ENCODE peak calls at places on chromosomes 5 and 9, in nine cellular contexts. I is GM23248, V is OCI-LY7, R is PC-3, A is heart left ventricle, L is lung, H is BE2C, N is body of pancreas, T is SJCRH30. W is an unnamed sample. For H3K36me3 and H3K4me1, the result is how much of the 10 kb centered on the place peaks cover.

GRCh38 chr9:107422189-107422802 is 67.3 kb downstream of the KLF4 start:
- DNase-seq in A (peak), I (peak), N (peak), R (peak), H (peak), T (peak), L (peak), V (peak), W (peak)

GRCh38 chr5:68886814-68887213 is 207.0 kb upstream of the SLC30A5 start:
- DNase-seq in I (no peak), R (no peak), V (no peak), N (no peak), A (no peak), T (no peak), L (no peak), H (no peak), W (no peak)

GRCh38 chr9:98362624-98363023 is 107.2 kb upstream of the TBC1D2 start:
- DNase-seq in N (no peak), L (no peak), H (no peak), I (no peak), R (no peak), A (no peak), T (no peak), V (no peak), W (no peak)

GRCh38 chr5:118882666-118883065 is 105.7 kb downstream of the DTWD2 start:
- DNase-seq in V (no peak), N (no peak), T (no peak), I (no peak), A (no peak), H (no peak), R (no peak), L (no peak), W (no peak)

GRCh38 chr9:75889977-75890540 is 414 bp upstream of the PCSK5 start:
- DNase-seq in R (peak), N (peak), I (peak), T (peak), H (no peak), L (peak), A (peak), V (no peak), W (peak)

GRCh38 chr9:86604741-86605140 is 250.5 kb upstream of the TUT7 start:
- DNase-seq in L (no peak), V (no peak), N (no peak), R (no peak), I (peak), A (no peak), H (no peak), T (no peak), W (no peak)

GRCh38 chr5:137995077-137995746 is 37.7 kb downstream of the FAM13B start:
- DNase-seq in V (no peak), H (no peak), I (peak), N (no peak), T (no peak), R (peak), A (no peak), L (no peak), W (no peak)

GRCh38 chr5:123035320-123035949 is 1.1 kb downstream of the PPIC start:
- DNase-seq in A (peak), V (no peak), H (no peak), L (peak), N (peak), T (no peak), R (peak), I (peak), W (peak)

GRCh38 chr9:27086818-27087680 is 22.0 kb upstream of the TEK start:
- DNase-seq in I (peak), N (no peak), R (peak), A (no peak), V (no peak), L (no peak), H (no peak), T (no peak), W (no peak)

GRCh38 chr9:37650873-37651768 is at the start of gene FRMPD1:
- DNase-seq in I (peak), N (peak), H (peak), L (peak), A (peak), V (peak), T (peak), R (peak), W (peak)

GRCh38 chr5:30808996-30809395 is 384.5 kb upstream of the CDH6 start:
- DNase-seq in A (no peak), T (peak), I (peak), H (no peak), R (peak), N (no peak), V (no peak), L (no peak), W (no peak)

GRCh38 chr9:110257097-110257955 is 1.0 kb upstream of the TXN start:
- DNase-seq in I (peak), T (peak), R (no peak), H (no peak), A (peak), N (peak), L (no peak), V (no peak), W (peak)

GRCh38 chr9:18632624-18633407 is 158.9 kb downstream of the ADAMTSL1 start:
- DNase-seq in N (no peak), H (no peak), R (peak), A (peak), I (peak), L (no peak), T (no peak), V (no peak), W (peak)

GRCh38 chr9:131701789-131702337 is 38.0 kb downstream of the RAPGEF1 start:
- DNase-seq in H (no peak), V (no peak), L (no peak), T (peak), N (no peak), A (no peak), R (no peak), I (no peak), W (no peak)

GRCh38 chr5:90888511-90889324 is 330.1 kb downstream of the ADGRV1 start:
- DNase-seq in I (peak), R (peak), A (no peak), L (no peak), T (no peak), V (no peak), H (no peak), N (no peak), W (no peak)

GRCh38 chr5:15290953-15291352 is 209.0 kb upstream of the FBXL7 start:
- DNase-seq in R (peak), A (no peak), T (peak), I (no peak), L (no peak), V (no peak), H (no peak), N (no peak), W (no peak)

GRCh38 chr5:135950611-135951010 is 4.2 kb downstream of the LECT2 start:
- DNase-seq in L (no peak), T (no peak), R (no peak), H (no peak), A (no peak), N (no peak), I (peak), V (no peak), W (no peak)

GRCh38 chr9:20988916-20989315 is 42.5 kb downstream of the HACD4 start:
- DNase-seq in V (no peak), A (no peak), T (no peak), N (no peak), H (no peak), L (no peak), R (peak), I (peak), W (no peak)

GRCh38 chr5:69477170-69477569 is 15.4 kb upstream of the OCLN start:
- DNase-seq in V (no peak), L (no peak), A (no peak), T (no peak), I (no peak), R (no peak), N (no peak), H (no peak), W (no peak)

GRCh38 chr5:54570923-54571322 is 53.4 kb downstream of the SNX18 start:
- DNase-seq in H (no peak), L (no peak), R (no peak), T (no peak), A (peak), V (no peak), N (no peak), I (peak), W (no peak)

GRCh38 chr9:38677660-38678303 is 42.2 kb downstream of the FAM240B start:
- DNase-seq in I (no peak), L (no peak), T (no peak), H (no peak), A (peak), V (no peak), R (no peak), N (no peak), W (no peak)

GRCh38 chr9:126507318-126508109 is 106.2 kb upstream of the LMX1B start:
- DNase-seq in V (no peak), T (no peak), A (no peak), I (no peak), H (peak), N (no peak), L (no peak), R (no peak), W (no peak)

GRCh38 chr5:148781771-148782170 is 44.6 kb upstream of the ADRB2 start:
- DNase-seq in L (no peak), N (no peak), V (no peak), H (no peak), T (no peak), R (no peak), A (no peak), I (no peak), W (no peak)

GRCh38 chr5:5419291-5420210 is 2.9 kb upstream of the ICE1 start:
- DNase-seq in N (no peak), I (peak), T (peak), R (peak), V (peak), A (no peak), L (no peak), H (peak), W (no peak)

GRCh38 chr9:103757062-103757461 is 337.0 kb upstream of the SMC2 start:
- DNase-seq in N (no peak), L (no peak), A (no peak), V (no peak), R (no peak), T (no peak), I (no peak), H (no peak), W (no peak)

GRCh38 chr5:76337949-76338589 is 65.0 kb upstream of the IQGAP2 start:
- DNase-seq in H (peak), A (no peak), V (peak), I (peak), N (peak), T (peak), R (peak), L (peak), W (peak)

GRCh38 chr9:4298255-4299005 is 1.4 kb downstream of the GLIS3 start:
- DNase-seq in A (peak), R (peak), N (peak), I (peak), H (no peak), V (no peak), T (peak), L (peak), W (peak)

GRCh38 chr9:126719677-126720435 is 85.0 kb upstream of the ZBTB43 start:
- DNase-seq in H (peak), T (peak), A (peak), V (peak), L (peak), I (peak), R (peak), N (peak), W (peak)

GRCh38 chr5:1557114-1557873 is 33.5 kb upstream of the LPCAT1 start:
- DNase-seq in R (peak), A (no peak), V (no peak), H (no peak), I (no peak), L (peak), N (no peak), T (no peak), W (no peak)

GRCh38 chr9:121598167-121599000 is 53.0 kb upstream of the DAB2IP start:
- DNase-seq in R (peak), A (peak), H (no peak), L (peak), T (peak), I (peak), N (peak), V (no peak), W (peak)

GRCh38 chr5:125153231-125153630 is 406.8 kb upstream of the ZNF608 start:
- DNase-seq in T (no peak), I (no peak), V (no peak), L (no peak), H (no peak), N (no peak), A (no peak), R (no peak), W (no peak)

GRCh38 chr9:93612796-93613154 is 36.4 kb downstream of the PHF2 start:
- DNase-seq in A (no peak), H (no peak), N (no peak), T (no peak), I (no peak), R (no peak), V (peak), L (no peak), W (no peak)

GRCh38 chr5:178227929-178228328 is 4.7 kb downstream of the PHYKPL start:
- DNase-seq in R (no peak), V (no peak), T (no peak), A (no peak), L (no peak), H (no peak), I (no peak), N (no peak), W (no peak)

GRCh38 chr9:94904806-94905205 is 178.3 kb downstream of the AOPEP start:
- DNase-seq in I (no peak), L (no peak), V (no peak), T (no peak), A (no peak), N (no peak), H (no peak), R (no peak), W (no peak)

GRCh38 chr5:81305783-81306182 is 4.4 kb downstream of the ZCCHC9 start:
- DNase-seq in H (no peak), N (no peak), L (no peak), V (no peak), T (no peak), A (no peak), R (no peak), I (no peak), W (no peak)

DNA sequence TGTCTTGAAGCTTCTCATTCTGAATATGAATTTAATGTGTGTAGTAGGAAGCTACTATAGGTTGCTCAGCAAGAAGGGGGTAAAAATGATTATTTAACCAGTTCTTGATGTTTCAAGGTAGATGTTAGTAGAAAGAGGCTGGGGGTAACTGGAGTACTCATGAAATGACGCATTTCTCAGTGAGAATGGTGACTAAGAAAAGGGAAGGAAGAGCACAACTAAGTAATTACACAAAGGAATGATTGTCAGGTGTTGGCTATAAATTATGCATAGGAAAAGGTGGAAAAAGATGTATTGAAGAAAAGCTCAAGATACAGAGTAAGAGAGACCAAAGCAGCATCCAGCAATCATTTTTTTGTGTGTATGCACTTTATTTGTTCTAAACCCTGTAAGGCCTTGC is 1.4 kb upstream of the PSIP1 start:
- DNase-seq in L (no peak), V (peak), H (no peak), A (no peak), T (no peak), I (no peak), R (peak), N (no peak), W (no peak)
- H3K4me3 ChIP-seq in L (no peak), V (peak), H (no peak), A (no peak), T (no peak), I (no peak), R (no peak), N (no peak), W (no peak)

DNA sequence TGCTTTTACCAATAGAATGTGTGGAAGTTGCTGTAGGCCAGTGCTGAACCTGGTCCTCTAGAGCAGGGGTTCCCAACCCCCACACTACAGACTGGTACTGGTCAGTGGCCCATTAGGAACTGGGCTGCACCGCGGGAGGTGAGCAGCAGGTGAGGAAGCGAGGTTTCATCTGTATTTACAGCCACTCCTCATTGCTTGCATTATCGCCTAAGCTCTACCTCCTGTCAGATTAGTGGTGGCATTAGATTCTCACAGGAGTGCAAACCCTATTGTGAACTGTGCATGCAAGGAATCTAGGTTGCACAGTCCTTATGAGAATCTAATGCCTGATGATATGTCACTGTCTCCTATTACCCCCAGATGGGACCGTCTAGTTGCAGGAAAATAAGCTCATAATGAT is 6.1 kb upstream of the CCDC152 start:
- DNase-seq in L (no peak), T (no peak), H (no peak), I (no peak), A (no peak), R (no peak), V (no peak), N (no peak), W (no peak)
- H3K36me3 ChIP-seq in L (under half), T (under half), H (under half), I (under half), A (under half), R (under half), V (under half), N (under half), W (under half)

DNA sequence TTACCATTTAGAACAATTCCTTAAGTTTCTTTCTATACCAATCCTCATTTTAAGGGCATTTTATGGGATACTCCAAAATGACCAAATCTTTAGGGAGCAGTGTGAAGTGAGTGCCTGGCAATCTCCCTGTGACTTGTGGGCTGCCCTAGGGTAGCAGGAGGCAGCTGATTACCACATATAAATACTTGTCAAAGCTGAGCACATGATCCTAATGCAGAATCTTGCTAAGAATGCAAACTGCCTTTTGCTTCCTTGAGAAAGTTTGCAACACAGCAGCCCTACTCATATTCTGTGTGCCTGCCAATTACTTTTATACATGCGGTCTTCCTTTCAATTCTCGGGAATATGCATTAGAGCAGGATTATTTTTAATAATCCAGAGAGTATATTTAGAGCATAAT is 18.2 kb upstream of the NREP start:
- DNase-seq in L (no peak), N (no peak), T (no peak), A (no peak), I (peak), R (no peak), V (no peak), H (no peak), W (no peak)
- H3K4me1 ChIP-seq in L (under half), N (under half), T (under half), A (under half), I (under half), R (under half), V (under half), H (under half), W (under half)

GRCh38 chr5:139795074-139796001 is at the start of gene PSD2:
- DNase-seq in H (peak), T (no peak), N (peak), V (no peak), R (no peak), I (peak), A (no peak), L (no peak), W (peak)
- H3K4me3 ChIP-seq in H (peak), T (no peak), N (no peak), V (no peak), R (no peak), I (peak), A (peak), L (no peak), W (peak)

GRCh38 chr5:87388129-87388528 is 24.6 kb downstream of the CCNH start:
- DNase-seq in T (no peak), A (no peak), H (no peak), R (no peak), V (no peak), I (no peak), L (no peak), N (no peak), W (no peak)

GRCh38 chr5:87390075-87390474 is 22.7 kb downstream of the CCNH start:
- DNase-seq in R (no peak), N (no peak), T (no peak), L (no peak), V (no peak), A (no peak), H (no peak), I (no peak), W (no peak)

GRCh38 chr5:87392170-87392569 is 20.6 kb downstream of the CCNH start:
- DNase-seq in H (no peak), V (no peak), L (no peak), N (no peak), T (no peak), A (no peak), I (no peak), R (no peak), W (no peak)

GRCh38 chr5:87390576-87391199 is 22.0 kb downstream of the CCNH start:
- DNase-seq in N (no peak), I (peak), H (no peak), A (no peak), V (no peak), L (no peak), R (peak), T (no peak), W (no peak)

DNA sequence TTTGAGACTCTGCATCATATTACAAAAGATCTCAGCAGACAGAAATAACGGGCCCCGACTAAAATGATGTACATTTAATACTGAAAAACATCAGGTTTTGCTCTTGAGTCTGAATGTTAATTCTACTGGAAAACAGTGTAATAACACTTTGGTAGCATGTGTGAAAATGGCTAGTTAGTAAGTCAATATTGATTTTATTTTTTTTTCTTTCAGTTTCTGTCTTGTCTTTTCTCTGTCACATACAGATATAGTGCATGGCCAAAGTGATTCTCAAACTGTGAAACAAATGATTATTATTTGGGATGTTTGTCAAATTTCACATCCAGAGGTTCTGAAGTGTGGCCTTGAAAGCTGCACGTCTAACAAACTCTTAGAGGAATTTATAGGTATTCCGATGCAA is 23.1 kb downstream of the CCNH start:
- DNase-seq in N (no peak), V (no peak), T (no peak), H (no peak), I (no peak), L (no peak), R (no peak), A (no peak), W (no peak)
- H3K36me3 ChIP-seq in N (under half), V (half or more), T (half or more), H (half or more), I (half or more), L (under half), R (half or more), A (half or more), W (under half)

GRCh38 chr9:135888126-135888765 is 19.1 kb downstream of the CAMSAP1 start:
- DNase-seq in T (no peak), N (no peak), A (no peak), L (no peak), I (no peak), H (no peak), V (no peak), R (no peak), W (no peak)
- H3K4me1 ChIP-seq in T (under half), N (under half), A (half or more), L (under half), I (under half), H (half or more), V (under half), R (under half), W (under half)

DNA sequence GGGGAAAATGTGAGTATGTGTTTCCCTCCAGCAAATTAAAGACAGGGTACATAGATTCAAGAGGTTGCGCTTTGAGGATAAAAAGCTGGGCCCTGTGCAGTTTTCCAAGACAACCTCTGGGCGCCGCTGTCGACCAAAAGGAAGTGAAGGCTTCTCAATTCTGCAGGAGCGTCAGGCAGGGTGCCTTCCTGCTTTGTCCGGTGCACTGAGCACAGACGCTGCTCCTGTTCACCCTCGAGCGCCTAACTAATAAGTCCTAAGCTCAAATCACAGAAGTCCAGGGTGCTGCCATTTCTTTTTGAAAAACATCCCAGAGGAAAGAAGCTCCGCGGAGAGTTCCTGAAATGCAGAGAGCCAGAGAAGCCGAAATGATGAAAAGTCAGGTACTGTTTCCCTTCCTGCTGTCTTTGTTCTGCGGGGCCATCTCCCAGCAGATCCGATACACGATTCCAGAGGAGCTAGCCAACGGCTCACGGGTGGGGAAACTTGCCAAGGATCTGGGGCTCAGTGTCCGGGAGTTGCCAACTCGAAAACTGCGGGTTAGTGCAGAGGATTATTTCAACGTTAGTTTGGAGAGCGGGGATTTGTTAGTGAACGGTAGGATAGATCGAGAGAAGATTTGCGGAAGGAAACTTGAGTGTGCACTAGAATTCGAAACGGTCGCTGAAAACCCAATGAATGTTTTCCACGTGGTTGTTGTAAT is at the start of gene PCDHGB1:
- DNase-seq in R (no peak), L (no peak), V (peak), N (peak), H (peak), I (peak), T (peak), A (no peak), W (peak)
- H3K4me3 ChIP-seq in R (no peak), L (no peak), V (peak), N (no peak), H (peak), I (peak), T (peak), A (peak), W (no peak)